ENCODE peak calls at places on chromosome 7, in four cellular contexts. O is cardiac fibroblast, I is transverse colon, R is neuronal stem cell. X is an unnamed sample.

GRCh38 chr7:23530901-23531793 is 634 bp downstream of the TRA2A start:
- DNase-seq in I (peak), O (peak), R (peak), X (peak)

GRCh38 chr7:73871163-73872011 is 10.4 kb downstream of the TMEM270 start:
- DNase-seq in I (peak), O (no peak), R (no peak), X (no peak)

GRCh38 chr7:85750454-85750949 is 563.6 kb upstream of the SEMA3D start:
- DNase-seq in R (peak), O (peak), I (no peak), X (peak)

GRCh38 chr7:133688483-133689239 is 435.8 kb downstream of the EXOC4 start:
- DNase-seq in O (peak), R (no peak), I (no peak), X (no peak)

GRCh38 chr7:107154826-107155225 is 14.0 kb upstream of the HBP1 start:
- DNase-seq in O (no peak), R (no peak), I (no peak), X (no peak)

GRCh38 chr7:142298009-142298408 is 40.2 kb upstream of the PRSS58 start:
- DNase-seq in O (no peak), I (no peak), R (no peak), X (no peak)

GRCh38 chr7:137760111-137760510 is 86.7 kb downstream of the DGKI start:
- DNase-seq in R (peak), O (peak), I (no peak), X (no peak)

GRCh38 chr7:65397730-65398142 is 24.1 kb downstream of the ZNF92 start:
- DNase-seq in R (no peak), O (no peak), I (no peak), X (no peak)

GRCh38 chr7:152312316-152312715 is 123.5 kb downstream of the KMT2C start:
- DNase-seq in O (peak), I (no peak), R (no peak), X (no peak)

GRCh38 chr7:157526604-157527003 is 189.8 kb downstream of the DNAJB6 start:
- DNase-seq in R (no peak), I (no peak), O (no peak), X (no peak)

GRCh38 chr7:151003572-151003971 is 12.8 kb downstream of the NOS3 start:
- DNase-seq in O (no peak), R (no peak), I (peak), X (no peak)

GRCh38 chr7:20330176-20330796 is 414 bp upstream of the ITGB8 start:
- DNase-seq in I (peak), R (peak), O (peak), X (peak)

GRCh38 chr7:96076350-96076707 is 245.6 kb downstream of the SLC25A13 start:
- DNase-seq in O (no peak), R (no peak), I (no peak), X (no peak)

GRCh38 chr7:4000139-4000538 is 682.0 kb upstream of the FOXK1 start:
- DNase-seq in I (no peak), R (no peak), O (no peak), X (no peak)

GRCh38 chr7:92916751-92917369 is 80.5 kb upstream of the CDK6 start:
- DNase-seq in O (peak), I (no peak), R (peak), X (no peak)

GRCh38 chr7:43465581-43466554 is 117.0 kb upstream of the STK17A start:
- DNase-seq in R (no peak), I (no peak), O (no peak), X (no peak)

GRCh38 chr7:91164531-91164930 is 99.7 kb upstream of the FZD1 start:
- DNase-seq in I (no peak), O (no peak), R (no peak), X (no peak)

GRCh38 chr7:91169819-91170218 is 94.4 kb upstream of the FZD1 start:
- DNase-seq in R (no peak), I (no peak), O (no peak), X (no peak)

GRCh38 chr7:91165846-91166230 is 98.4 kb upstream of the FZD1 start:
- DNase-seq in I (no peak), R (no peak), O (no peak), X (no peak)

GRCh38 chr7:91164948-91165845 is 99.0 kb upstream of the FZD1 start:
- DNase-seq in R (no peak), O (peak), I (no peak), X (peak)

DNA sequence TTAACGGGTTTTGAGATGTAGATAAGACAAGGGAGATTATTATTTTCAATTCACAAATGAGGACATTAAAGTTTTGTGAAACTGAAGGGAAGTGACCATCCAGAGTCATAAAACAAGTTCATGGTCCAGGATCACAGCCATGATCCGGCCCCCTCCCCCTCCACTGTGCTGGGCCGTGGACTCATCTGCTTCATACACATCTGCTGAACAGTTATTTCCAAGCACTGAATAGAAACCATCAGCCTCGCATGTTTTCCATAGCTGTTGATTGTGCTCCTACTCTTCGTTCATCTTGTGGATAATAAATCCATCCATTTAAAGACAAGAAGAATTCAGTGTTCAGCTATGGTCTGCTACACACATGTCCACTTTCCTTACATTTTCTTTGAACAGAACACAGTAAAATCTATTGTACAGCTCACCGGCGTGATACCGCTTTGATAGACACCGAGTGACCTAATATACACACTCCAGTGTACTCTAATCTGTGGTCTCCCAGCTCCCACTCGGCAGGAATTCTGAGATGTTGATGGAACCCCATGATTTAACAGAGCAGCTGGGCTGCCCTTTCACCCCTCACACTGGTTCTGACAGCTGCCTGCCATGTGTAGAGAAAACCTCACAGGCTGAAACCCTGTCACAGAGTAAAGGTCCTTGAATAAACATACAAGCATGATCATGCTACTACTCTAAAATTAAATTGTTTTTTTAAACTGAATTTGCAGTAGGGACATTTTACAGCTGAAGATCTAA is 95.3 kb upstream of the FZD1 start:
- DNase-seq in I (no peak), O (no peak), R (no peak), X (no peak)
- H3K4me3 ChIP-seq in I (no peak), O (no peak), R (no peak), X (no peak)

DNA sequence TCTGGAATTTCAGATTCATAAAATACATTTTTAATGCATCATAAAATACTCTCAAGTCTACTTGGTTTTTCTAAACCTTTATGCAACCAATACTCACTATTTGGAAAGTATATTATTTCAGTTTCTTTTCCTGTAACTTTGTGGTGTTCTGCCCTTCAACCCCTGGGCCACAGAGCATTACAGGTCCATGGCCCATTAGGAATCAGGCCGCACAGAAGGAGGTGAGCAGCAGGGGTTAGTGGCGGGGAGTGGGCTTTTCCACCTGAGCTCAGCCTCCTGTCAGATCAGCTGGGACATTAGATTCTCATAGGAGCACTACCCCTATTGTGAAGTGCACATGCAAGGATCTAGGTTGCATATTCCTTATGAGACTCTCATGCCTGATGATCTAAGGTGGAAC is 9.7 kb downstream of the SNX13 start:
- DNase-seq in O (no peak), R (no peak), I (no peak), X (no peak)
- H3K4me3 ChIP-seq in O (no peak), R (no peak), I (no peak), X (no peak)

DNA sequence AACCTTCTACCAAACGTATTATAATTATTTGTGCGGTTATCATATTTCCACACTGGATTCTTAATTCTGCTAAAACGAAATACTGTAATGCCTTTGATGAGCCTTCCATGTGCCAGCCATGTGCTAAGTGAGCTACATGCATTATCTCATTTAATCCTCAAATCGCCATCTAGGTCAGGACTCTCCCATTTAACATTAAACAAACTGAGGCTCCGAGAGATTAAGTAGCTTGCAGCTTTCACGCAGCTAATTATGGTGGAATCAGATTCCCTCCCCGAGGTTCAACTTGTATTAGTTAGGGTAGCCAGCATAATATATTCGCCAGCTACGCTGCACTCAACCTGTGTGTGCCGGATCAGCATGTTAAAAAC is 798 bp upstream of the TSPAN33 start:
- DNase-seq in R (no peak), I (no peak), O (no peak), X (no peak)
- H3K4me3 ChIP-seq in R (no peak), I (no peak), O (no peak), X (peak)

GRCh38 chr7:31958216-31958615 is 112.0 kb downstream of the PDE1C start:
- DNase-seq in I (no peak), R (no peak), O (peak), X (no peak)

GRCh38 chr7:31962246-31962645 is 108.0 kb downstream of the PDE1C start:
- DNase-seq in I (no peak), R (no peak), O (no peak), X (no peak)

GRCh38 chr7:31957756-31958155 is 112.5 kb downstream of the PDE1C start:
- DNase-seq in R (no peak), O (no peak), I (no peak), X (no peak)

DNA sequence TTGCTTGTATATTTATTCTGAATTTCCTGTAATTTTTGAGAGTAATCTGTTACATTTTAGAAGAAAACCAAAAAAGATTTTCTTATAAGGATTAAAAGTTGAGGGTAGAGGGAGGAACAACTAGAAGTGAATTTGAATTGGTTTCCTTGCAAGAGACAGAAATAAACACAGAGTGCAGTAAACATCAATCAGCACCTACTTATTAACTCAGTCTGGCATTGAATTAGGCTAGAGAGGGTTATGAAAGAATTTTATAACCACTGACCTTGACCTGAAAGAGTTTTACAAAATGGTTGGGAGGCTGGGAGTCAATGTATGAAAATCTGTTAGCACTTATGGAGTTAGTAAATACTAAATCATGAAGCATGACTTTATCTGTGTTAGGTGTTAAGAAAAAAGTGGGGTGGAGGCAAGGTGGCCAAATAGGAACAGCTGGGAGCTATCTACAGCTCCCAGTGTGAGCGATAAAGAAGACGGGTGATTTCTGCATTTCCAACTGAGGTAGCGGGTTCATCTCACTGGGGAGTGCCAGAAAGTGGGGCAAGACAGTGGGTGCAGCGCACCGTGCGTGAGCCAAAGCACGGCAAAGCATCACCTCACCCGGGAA is 106.5 kb downstream of the PDE1C start:
- DNase-seq in R (no peak), I (no peak), O (no peak), X (no peak)
- H3K4me3 ChIP-seq in R (no peak), I (no peak), O (no peak), X (no peak)

DNA sequence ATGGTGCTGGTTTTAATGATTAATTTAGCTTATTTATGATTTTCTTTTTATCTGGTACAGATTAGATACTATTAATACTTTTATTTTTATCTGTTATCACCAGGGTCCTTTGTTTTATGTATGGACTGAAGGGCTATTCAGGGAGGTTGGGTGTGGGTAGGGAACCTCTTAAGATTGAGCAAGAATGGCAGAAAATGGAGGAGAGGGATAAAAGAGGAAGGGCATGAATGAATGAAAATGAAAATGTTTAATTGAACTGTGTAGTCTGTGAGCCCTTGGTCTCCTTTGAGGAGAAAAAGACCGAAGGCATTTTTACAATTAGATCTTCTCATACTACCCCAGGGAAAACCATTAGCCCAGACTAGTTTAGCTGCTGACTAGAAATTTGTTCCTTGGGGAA is 93.1 kb downstream of the CDK14 start:
- DNase-seq in R (no peak), O (no peak), I (no peak), X (no peak)
- H3K4me3 ChIP-seq in R (no peak), O (no peak), I (no peak), X (no peak)

DNA sequence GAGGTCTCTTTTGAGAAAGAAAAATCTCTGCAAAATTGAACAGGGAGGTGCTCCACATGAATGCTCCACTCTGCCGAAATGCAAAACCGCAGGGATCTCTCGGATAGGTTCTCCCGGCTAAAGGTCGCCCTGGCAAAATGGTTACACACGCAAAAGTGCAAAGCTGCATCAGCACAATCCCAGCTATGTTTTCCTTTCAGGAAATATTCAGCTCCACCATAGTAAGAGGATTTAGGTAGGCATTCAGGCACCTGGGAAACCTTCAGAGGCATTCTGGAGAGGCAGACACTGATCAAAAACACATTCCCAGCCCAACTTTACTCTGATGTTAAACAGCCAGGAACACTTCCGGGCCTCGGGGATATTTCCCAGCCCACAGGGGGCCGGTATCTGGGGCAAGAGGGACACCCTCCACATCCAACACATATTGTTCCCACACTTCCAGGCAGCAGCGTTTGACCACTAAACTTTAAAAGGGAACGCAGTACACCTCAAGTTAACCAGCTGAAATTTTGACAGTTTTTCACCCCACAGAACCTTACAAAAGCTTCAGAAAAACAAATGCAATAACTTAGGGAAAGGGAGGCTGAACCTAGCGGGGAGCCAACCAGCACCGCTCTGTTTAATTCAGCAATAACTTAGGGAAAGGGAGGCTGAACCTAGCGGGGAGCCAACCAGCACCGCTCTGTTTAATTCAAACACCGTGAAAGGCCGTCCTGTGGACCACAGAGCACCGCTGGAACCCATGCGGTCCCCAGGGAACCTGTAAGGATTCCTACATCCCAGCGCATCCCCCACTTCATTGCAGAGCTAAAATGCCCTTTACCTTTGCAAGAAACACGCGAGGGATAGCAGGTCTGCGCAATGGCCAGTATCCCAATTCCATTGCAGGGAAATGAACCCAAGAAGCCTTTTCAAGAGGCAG is 45.9 kb downstream of the TNS3 start:
- DNase-seq in O (no peak), I (no peak), R (no peak), X (no peak)
- H3K4me3 ChIP-seq in O (no peak), I (no peak), R (peak), X (no peak)

GRCh38 chr7:29413511-29414178 is 150.0 kb upstream of the PRR15 start:
- DNase-seq in O (no peak), I (no peak), R (no peak), X (no peak)
- H3K4me3 ChIP-seq in O (no peak), I (no peak), R (no peak), X (no peak)